ENCODE peak calls at places on chromosome 14, in seven cellular contexts. W is GM13976, P is smooth muscle cell of the brain vasculature, V is activated gamma-delta T cell treated with Interleukin-2 at 50 U/mL for 16 hours, L is GM13977, T is tibial artery, B is WERI-Rb-1. U is an unnamed sample.

GRCh38 chr14:99654235-99655000 is 9.5 kb downstream of the HHIPL1 start:
- DNase-seq in W (no peak), P (no peak), V (no peak), L (no peak), T (peak; percentile 79), B (peak; percentile 84), U (peak; percentile 30)

GRCh38 chr14:96754162-96754844 is 42.9 kb upstream of the VRK1 start:
- DNase-seq in W (no peak), P (no peak), V (no peak), L (no peak), T (no peak), B (no peak), U (no peak)

GRCh38 chr14:38357557-38357956 is 101.7 kb upstream of the CLEC14A start:
- DNase-seq in W (no peak), P (peak; percentile 31), V (no peak), L (no peak), T (no peak), B (no peak), U (no peak)

GRCh38 chr14:100065161-100065871 is at the start of gene EVL:
- DNase-seq in W (peak; percentile 67), P (no peak), V (peak; percentile 82), L (peak; percentile 51), T (no peak), B (no peak), U (peak; percentile 46)

GRCh38 chr14:69002069-69002468 is 23.0 kb upstream of the ACTN1 start:
- DNase-seq in W (no peak), P (no peak), V (no peak), L (no peak), T (no peak), B (peak; percentile 31), U (no peak)

GRCh38 chr14:100900837-100901390 is 2.6 kb downstream of the RTL1 start:
- DNase-seq in W (peak; percentile 25), P (no peak), V (no peak), L (peak; percentile 19), T (peak; percentile 25), B (peak; percentile 68), U (peak; percentile 3)

GRCh38 chr14:105368910-105369652 is 29.3 kb upstream of the TEX22 start:
- DNase-seq in W (no peak), P (no peak), V (no peak), L (no peak), T (no peak), B (no peak), U (no peak)

GRCh38 chr14:99058542-99058941 is 213.5 kb downstream of the BCL11B start:
- DNase-seq in W (no peak), P (no peak), V (no peak), L (no peak), T (no peak), B (no peak), U (no peak)

GRCh38 chr14:68981124-68981523 is 2.0 kb upstream of the ACTN1 start:
- DNase-seq in W (no peak), P (no peak), V (no peak), L (no peak), T (no peak), B (no peak), U (no peak)

GRCh38 chr14:105337966-105338365 is 23.4 kb downstream of the PACS2 start:
- DNase-seq in W (no peak), P (no peak), V (no peak), L (no peak), T (peak; percentile 65), B (no peak), U (peak; percentile 73)

GRCh38 chr14:72906316-72906715 is 12.4 kb upstream of the DPF3 start:
- DNase-seq in W (no peak), P (no peak), V (no peak), L (no peak), T (no peak), B (no peak), U (no peak)

U was measured in globus pallidus.